ENCODE peak calls at places on chromosome 18, in nine cellular contexts. G, M, X, H, N, W, J, R and A are unnamed samples.

GRCh38 chr18:55488473-55488872 is 99.5 kb downstream of the TCF4 start:
- DNase-seq in G (no peak), M (no peak), X (no peak), H (no peak), N (no peak), W (no peak), J (no peak), R (no peak), A (no peak)

GRCh38 chr18:8882632-8883408 is 177.5 kb downstream of the MTCL1 start:
- DNase-seq in G (no peak), M (peak), X (peak), H (no peak), N (no peak), W (peak), J (no peak), R (no peak), A (no peak)

GRCh38 chr18:54679318-54680149 is 88.5 kb downstream of the DYNAP start:
- DNase-seq in G (no peak), M (peak), X (peak), H (no peak), N (no peak), W (peak), J (no peak), R (no peak), A (no peak)

GRCh38 chr18:76374330-76375281 is 120.4 kb downstream of the ZNF516 start:
- DNase-seq in G (no peak), M (no peak), X (no peak), H (no peak), N (no peak), W (no peak), J (peak), R (no peak), A (no peak)

GRCh38 chr18:77422974-77423373 is 173.3 kb downstream of the GALR1 start:
- DNase-seq in G (no peak), M (no peak), X (no peak), H (no peak), N (no peak), W (no peak), J (no peak), R (no peak), A (no peak)

GRCh38 chr18:2657043-2657512 is 1.6 kb downstream of the SMCHD1 start:
- DNase-seq in G (no peak), M (peak), X (no peak), H (no peak), N (no peak), W (no peak), J (no peak), R (no peak), A (no peak)

GRCh38 chr18:38010971-38011370 is 445.4 kb upstream of the CELF4 start:
- DNase-seq in G (no peak), M (no peak), X (no peak), H (no peak), N (no peak), W (no peak), J (no peak), R (no peak), A (no peak)

GRCh38 chr18:44474067-44474411 is 206.6 kb upstream of the SETBP1 start:
- DNase-seq in G (no peak), M (no peak), X (no peak), H (no peak), N (no peak), W (no peak), J (no peak), R (no peak), A (no peak)

GRCh38 chr18:70182548-70182947 is 22.9 kb downstream of the RTTN start:
- DNase-seq in G (no peak), M (no peak), X (no peak), H (no peak), N (no peak), W (no peak), J (no peak), R (no peak), A (no peak)

GRCh38 chr18:77133051-77133919 is 702 bp upstream of the MBP start:
- DNase-seq in G (peak), M (no peak), X (no peak), H (no peak), N (no peak), W (no peak), J (peak), R (peak), A (peak)

GRCh38 chr18:48983793-48984437 is 33.1 kb upstream of the SMAD7 start:
- DNase-seq in G (no peak), M (peak), X (no peak), H (peak), N (no peak), W (peak), J (no peak), R (no peak), A (peak)

GRCh38 chr18:41660654-41661053 is 294.4 kb upstream of the PIK3C3 start:
- DNase-seq in G (no peak), M (peak), X (no peak), H (no peak), N (no peak), W (no peak), J (no peak), R (no peak), A (no peak)

GRCh38 chr18:7447629-7448028 is 119.5 kb upstream of the PTPRM start:
- DNase-seq in G (no peak), M (no peak), X (no peak), H (no peak), N (no peak), W (no peak), J (no peak), R (no peak), A (no peak)

GRCh38 chr18:61502472-61502871 is 169.2 kb downstream of the CDH20 start:
- DNase-seq in G (no peak), M (peak), X (peak), H (peak), N (no peak), W (peak), J (no peak), R (peak), A (peak)

GRCh38 chr18:22066083-22066485 is 103.3 kb upstream of the GATA6 start:
- DNase-seq in G (no peak), M (no peak), X (peak), H (no peak), N (no peak), W (peak), J (peak), R (no peak), A (no peak)

GRCh38 chr18:48059363-48060109 is 129.1 kb upstream of the SMAD2 start:
- DNase-seq in G (no peak), M (no peak), X (no peak), H (no peak), N (no peak), W (no peak), J (peak), R (no peak), A (no peak)

GRCh38 chr18:24846133-24846532 is 385.7 kb downstream of the HRH4 start:
- DNase-seq in G (no peak), M (no peak), X (no peak), H (no peak), N (no peak), W (no peak), J (no peak), R (no peak), A (no peak)

GRCh38 chr18:11065061-11065460 is 84.3 kb downstream of the PIEZO2 start:
- DNase-seq in G (no peak), M (peak), X (no peak), H (no peak), N (no peak), W (no peak), J (no peak), R (no peak), A (no peak)

GRCh38 chr18:24656571-24656971 is 196.1 kb downstream of the HRH4 start:
- DNase-seq in G (no peak), M (no peak), X (no peak), H (no peak), N (no peak), W (no peak), J (no peak), R (no peak), A (no peak)

GRCh38 chr18:71168576-71169145 is 879.8 kb downstream of the SOCS6 start:
- DNase-seq in G (no peak), M (peak), X (no peak), H (no peak), N (no peak), W (no peak), J (no peak), R (no peak), A (no peak)

GRCh38 chr18:73638709-73639108 is 508.9 kb downstream of the FBXO15 start:
- DNase-seq in G (no peak), M (no peak), X (no peak), H (no peak), N (no peak), W (no peak), J (no peak), R (no peak), A (no peak)

GRCh38 chr18:53305471-53305870 is 919.0 kb downstream of the MBD2 start:
- DNase-seq in G (no peak), M (no peak), X (no peak), H (no peak), N (no peak), W (no peak), J (no peak), R (no peak), A (no peak)

GRCh38 chr18:36186461-36187137 is 698 bp upstream of the MOCOS start:
- DNase-seq in G (no peak), M (no peak), X (peak), H (peak), N (no peak), W (peak), J (peak), R (no peak), A (peak)

GRCh38 chr18:60157810-60158209 is 214.8 kb downstream of the MC4R start:
- DNase-seq in G (no peak), M (no peak), X (no peak), H (no peak), N (no peak), W (no peak), J (no peak), R (no peak), A (no peak)
- TF ChIP-seq POLR2A in G (no peak), M (no peak), X (no peak), H (no peak), N (no peak), W (no peak), J (no peak), R (no peak), A (no peak)

GRCh38 chr18:923144-923543 is 18.5 kb downstream of the ADCYAP1 start:
- DNase-seq in G (no peak), M (no peak), X (no peak), H (no peak), N (no peak), W (no peak), J (no peak), R (no peak), A (peak)

GRCh38 chr18:916562-916961 is 11.9 kb downstream of the ADCYAP1 start:
- DNase-seq in G (no peak), M (no peak), X (no peak), H (no peak), N (no peak), W (no peak), J (no peak), R (no peak), A (no peak)

GRCh38 chr18:924987-925386 is 20.3 kb downstream of the ADCYAP1 start:
- DNase-seq in G (no peak), M (no peak), X (no peak), H (no peak), N (no peak), W (no peak), J (no peak), R (no peak), A (no peak)

GRCh38 chr18:919078-919477 is 14.4 kb downstream of the ADCYAP1 start:
- DNase-seq in G (no peak), M (no peak), X (no peak), H (no peak), N (no peak), W (no peak), J (no peak), R (no peak), A (no peak)
- TF ChIP-seq POLR2A in G (no peak), M (no peak), X (no peak), H (no peak), N (no peak), W (no peak), J (no peak), R (no peak), A (no peak)

GRCh38 chr18:13176847-13177246 is 41.7 kb upstream of the LDLRAD4 start:
- DNase-seq in G (no peak), M (no peak), X (no peak), H (no peak), N (no peak), W (no peak), J (no peak), R (no peak), A (no peak)
- TF ChIP-seq POLR2A in G (no peak), M (no peak), X (no peak), H (no peak), N (no peak), W (no peak), J (no peak), R (no peak), A (no peak)

GRCh38 chr18:13541621-13542519 is 184.5 kb downstream of the FAM210A start:
- DNase-seq in G (peak), M (no peak), X (no peak), H (no peak), N (no peak), W (no peak), J (no peak), R (no peak), A (no peak)
- TF ChIP-seq POLR2A in G (no peak), M (no peak), X (no peak), H (no peak), N (no peak), W (no peak), J (no peak), R (no peak), A (no peak)

GRCh38 chr18:58788971-58789797 is 75.5 kb upstream of the ZNF532 start:
- DNase-seq in G (no peak), M (peak), X (no peak), H (peak), N (no peak), W (no peak), J (no peak), R (peak), A (no peak)
- TF ChIP-seq POLR2A in G (no peak), M (peak), X (no peak), H (no peak), N (no peak), W (no peak), J (no peak), R (no peak), A (no peak)

GRCh38 chr18:12657048-12657848 is 659 bp downstream of the SPIRE1 start:
- DNase-seq in G (peak), M (peak), X (peak), H (peak), N (no peak), W (peak), J (peak), R (no peak), A (peak)

GRCh38 chr18:12654971-12655370 is 2.9 kb downstream of the SPIRE1 start:
- DNase-seq in G (no peak), M (no peak), X (no peak), H (no peak), N (no peak), W (no peak), J (no peak), R (no peak), A (no peak)

GRCh38 chr18:12656671-12657047 is 1.2 kb downstream of the SPIRE1 start:
- DNase-seq in G (no peak), M (peak), X (no peak), H (no peak), N (no peak), W (peak), J (no peak), R (no peak), A (no peak)

GRCh38 chr18:12659904-12660605 is 2.1 kb upstream of the SPIRE1 start:
- DNase-seq in G (no peak), M (peak), X (peak), H (peak), N (no peak), W (peak), J (no peak), R (no peak), A (peak)

DNA sequence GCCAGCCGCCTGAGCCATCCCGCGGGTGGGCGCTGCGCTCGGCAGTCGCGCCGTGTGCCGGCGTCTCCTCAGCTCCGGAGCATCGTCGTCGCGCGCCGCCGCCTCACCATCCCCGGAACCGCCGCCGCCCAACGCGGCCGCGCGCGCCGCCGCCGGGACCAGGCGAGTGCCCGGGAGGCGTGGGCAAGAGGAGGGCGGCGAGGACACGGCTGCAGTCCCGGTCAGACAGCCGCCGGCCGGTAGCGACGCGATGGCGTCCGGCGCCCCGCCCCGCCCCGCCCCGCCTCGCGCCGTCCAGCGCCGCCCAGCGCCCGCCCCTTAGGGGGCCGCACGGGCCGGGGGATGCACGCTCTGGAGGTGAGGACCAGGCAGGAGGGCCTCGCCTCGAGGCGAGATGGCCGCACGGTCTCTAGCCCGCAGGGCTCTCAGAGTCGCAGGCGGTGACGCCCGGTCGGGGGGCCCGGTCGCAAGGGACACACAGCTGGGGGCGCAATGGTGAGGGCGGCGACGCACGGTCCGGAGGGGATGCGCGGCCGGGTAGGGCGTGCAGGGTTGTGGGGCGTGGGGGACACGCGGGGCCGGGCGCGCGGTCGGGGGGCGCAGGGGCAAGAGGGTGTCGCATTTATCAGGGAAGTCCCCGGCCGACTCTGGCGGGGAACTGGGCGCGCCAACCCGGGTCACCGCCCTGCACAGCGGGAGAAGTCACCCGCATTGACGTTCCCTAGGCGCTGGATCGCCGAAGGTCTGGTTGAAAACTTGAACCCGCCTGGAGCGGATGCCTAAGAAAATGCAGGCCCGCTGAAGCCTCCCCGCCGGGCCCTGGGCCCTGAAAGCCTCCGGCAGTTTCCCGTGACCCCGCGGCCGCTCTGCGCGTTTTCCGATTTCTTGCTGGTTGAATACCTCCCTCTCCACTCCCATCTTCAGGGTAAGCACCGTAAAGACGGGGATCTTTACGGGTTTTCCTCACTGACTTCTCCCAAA is at the start of gene SPIRE1:
- DNase-seq in G (peak), M (peak), X (peak), H (peak), N (no peak), W (peak), J (peak), R (peak), A (peak)
- TF ChIP-seq POLR2A in G (no peak), M (peak), X (no peak), H (peak), N (no peak), W (no peak), J (no peak), R (no peak), A (peak)

GRCh38 chr18:62523255-62523588 is 397 bp downstream of the ZCCHC2 start:
- DNase-seq in G (no peak), M (no peak), X (no peak), H (no peak), N (peak), W (no peak), J (no peak), R (no peak), A (no peak)

GRCh38 chr18:62524443-62525200 is 1.8 kb downstream of the ZCCHC2 start:
- DNase-seq in G (peak), M (peak), X (peak), H (peak), N (peak), W (peak), J (peak), R (peak), A (peak)

GRCh38 chr18:62523631-62524442 is 1.0 kb downstream of the ZCCHC2 start:
- DNase-seq in G (peak), M (peak), X (peak), H (peak), N (peak), W (peak), J (peak), R (peak), A (peak)

GRCh38 chr18:62525611-62526010 is 2.8 kb downstream of the ZCCHC2 start:
- DNase-seq in G (no peak), M (no peak), X (peak), H (no peak), N (no peak), W (no peak), J (no peak), R (no peak), A (no peak)

DNA sequence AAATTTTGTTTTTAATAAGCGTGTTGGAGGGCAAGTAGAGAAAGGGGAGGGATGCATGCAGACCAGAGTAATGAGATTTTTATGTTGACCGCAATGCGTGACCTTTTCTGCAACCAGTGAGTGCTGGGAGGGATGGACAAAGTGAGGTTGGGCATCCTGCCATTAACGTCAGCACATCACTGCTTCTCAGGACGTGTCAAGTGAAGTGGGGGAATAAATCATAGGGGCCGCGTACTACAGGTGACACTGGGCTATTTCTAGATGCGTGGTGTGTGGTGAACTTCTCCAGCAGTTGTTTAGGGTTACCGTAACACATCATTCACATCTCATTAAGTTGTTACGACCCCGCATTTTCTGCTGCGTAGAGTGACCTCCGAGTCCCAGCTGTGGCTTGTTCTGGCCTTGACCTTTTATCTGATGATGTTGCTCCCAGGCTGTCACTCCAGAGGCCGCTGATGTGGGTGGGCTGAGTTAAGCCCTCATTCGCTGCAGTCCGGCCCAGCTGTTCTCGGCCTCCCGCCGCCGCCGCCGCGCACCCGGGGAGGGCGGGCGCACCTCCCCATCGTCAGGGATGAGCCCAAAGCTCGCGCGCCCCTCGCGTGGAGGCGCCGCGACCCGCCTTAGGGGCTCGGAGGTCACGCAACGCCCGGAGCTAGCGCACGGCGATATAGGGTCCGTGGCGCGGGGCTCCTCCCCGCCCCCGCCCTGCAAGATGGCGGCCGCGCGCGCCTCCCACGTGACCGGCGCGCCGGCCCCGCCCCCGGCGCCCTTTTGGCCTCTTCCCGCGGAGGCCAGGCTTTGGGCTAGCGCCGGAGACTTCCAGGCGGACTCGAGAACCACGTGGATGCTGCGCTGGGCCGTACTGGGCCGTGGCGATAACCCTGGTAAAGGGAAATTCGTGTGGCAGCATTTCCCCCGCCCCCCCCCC is 3.5 kb downstream of the ZCCHC2 start:
- DNase-seq in G (peak), M (peak), X (peak), H (peak), N (no peak), W (peak), J (peak), R (peak), A (peak)
- TF ChIP-seq POLR2A in G (peak), M (peak), X (peak), H (peak), N (no peak), W (peak), J (no peak), R (peak), A (peak)